ENCODE peak calls at places on chromosomes 3 and 15, in nine cellular contexts. A is body of pancreas, Y is lower leg skin, C is endothelial cell of umbilical vein, V is A549, Q is heart left ventricle, D is prostate gland, I is adrenal gland, P is HCT116. X is an unnamed sample.

GRCh38 chr3:172438181-172438580 is 10.1 kb downstream of the GHSR start:
- DNase-seq in D (no peak), A (no peak), C (no peak), I (no peak), P (no peak), Q (no peak), V (no peak), Y (no peak), X (no peak)

GRCh38 chr3:189324538-189325138 is 152.9 kb downstream of the TPRG1 start:
- DNase-seq in D (peak), C (peak), Q (no peak), I (no peak), A (no peak), P (peak), V (peak), Y (no peak), X (peak)

GRCh38 chr3:189563841-189564563 is 67.2 kb upstream of the TP63 start:
- DNase-seq in D (no peak), P (no peak), V (no peak), A (no peak), I (no peak), Y (no peak), C (no peak), Q (no peak), X (peak)

GRCh38 chr3:134072881-134073582 is 43.3 kb upstream of the SLCO2A1 start:
- DNase-seq in A (no peak), V (no peak), I (no peak), P (no peak), D (no peak), C (no peak), Q (no peak), Y (peak), X (no peak)

GRCh38 chr3:151925876-151926275 is 52.4 kb downstream of the SUCNR1 start:
- DNase-seq in V (peak), P (no peak), Q (no peak), D (no peak), A (no peak), C (peak), Y (no peak), I (no peak), X (no peak)

GRCh38 chr3:126340943-126341754 is 16.1 kb downstream of the KLF15 start:
- DNase-seq in I (peak), Q (peak), V (no peak), C (no peak), D (no peak), Y (peak), A (no peak), P (no peak), X (no peak)

GRCh38 chr3:53730565-53730964 is 115.7 kb downstream of the CHDH start:
- DNase-seq in P (no peak), Y (no peak), C (no peak), I (no peak), Q (peak), D (no peak), V (no peak), A (no peak), X (no peak)

GRCh38 chr3:9091811-9092210 is 128.5 kb upstream of the RAD18 start:
- DNase-seq in Q (no peak), A (no peak), V (no peak), C (no peak), P (no peak), Y (peak), I (no peak), D (no peak), X (no peak)

GRCh38 chr3:8805774-8806173 is 36.4 kb upstream of the OXTR start:
- DNase-seq in Y (no peak), Q (no peak), P (no peak), A (no peak), I (no peak), V (no peak), C (no peak), D (no peak), X (no peak)

GRCh38 chr3:144381607-144382006 is 410.0 kb downstream of the DIPK2A start:
- DNase-seq in C (no peak), I (no peak), D (no peak), Y (no peak), V (no peak), Q (no peak), A (no peak), P (no peak), X (no peak)

GRCh38 chr3:33808559-33808958 is 10.1 kb downstream of the PDCD6IP start:
- DNase-seq in D (no peak), Q (no peak), V (no peak), I (no peak), A (no peak), C (no peak), Y (no peak), P (no peak), X (no peak)

GRCh38 chr3:38117163-38117716 is 19.7 kb downstream of the ACAA1 start:
- DNase-seq in Q (no peak), C (no peak), Y (peak), P (no peak), D (no peak), V (no peak), A (peak), I (peak), X (no peak)

GRCh38 chr3:50675179-50676030 is 678 bp downstream of the DOCK3 start:
- DNase-seq in A (peak), D (peak), Q (peak), V (no peak), I (peak), C (no peak), Y (peak), P (no peak), X (no peak)

GRCh38 chr3:76111808-76112207 is 326.5 kb upstream of the ZNF717 start:
- DNase-seq in C (no peak), Q (no peak), P (no peak), I (no peak), Y (no peak), V (no peak), A (no peak), D (no peak), X (no peak)

GRCh38 chr3:101574388-101575156 is 592 bp downstream of the PCNP start:
- DNase-seq in Q (peak), I (peak), A (peak), Y (peak), V (peak), D (peak), C (peak), P (no peak), X (peak)

GRCh38 chr3:103077910-103078309 is 643.1 kb downstream of the ZPLD1 start:
- DNase-seq in A (no peak), D (no peak), P (no peak), Y (no peak), C (no peak), Q (no peak), I (no peak), V (no peak), X (no peak)

GRCh38 chr3:57257678-57258077 is 30.1 kb downstream of the APPL1 start:
- DNase-seq in Y (no peak), I (no peak), C (peak), V (no peak), A (no peak), D (no peak), P (no peak), Q (no peak), X (no peak)

GRCh38 chr15:58229297-58229768 is 91.2 kb downstream of the AQP9 start:
- DNase-seq in D (no peak), I (no peak), Q (no peak), C (no peak), P (no peak), V (no peak), Y (no peak), A (no peak), X (no peak)

GRCh38 chr15:91456251-91456718 is 356.2 kb downstream of the SV2B start:
- DNase-seq in Q (no peak), A (peak), V (no peak), P (no peak), C (no peak), I (no peak), D (no peak), Y (no peak), X (no peak)

GRCh38 chr3:123760817-123761216 is 123.3 kb downstream of the MYLK start:
- DNase-seq in Q (no peak), D (no peak), I (no peak), Y (no peak), C (no peak), A (no peak), P (no peak), V (no peak), X (no peak)

GRCh38 chr3:73680696-73681095 is 56.0 kb upstream of the PDZRN3 start:
- DNase-seq in A (no peak), V (no peak), D (no peak), P (no peak), Y (no peak), I (no peak), Q (no peak), C (no peak), X (no peak)

GRCh38 chr3:40086890-40087884 is 222.3 kb upstream of the EIF1B start:
- DNase-seq in Q (no peak), A (peak), V (no peak), I (no peak), C (no peak), D (peak), Y (no peak), P (no peak), X (no peak)

GRCh38 chr3:58049143-58049785 is 41.0 kb downstream of the FLNB start:
- DNase-seq in D (peak), V (peak), Q (peak), I (peak), A (peak), C (peak), P (peak), Y (peak), X (no peak)

GRCh38 chr3:178593786-178594185 is 57.5 kb downstream of the KCNMB2 start:
- DNase-seq in P (no peak), Q (no peak), D (no peak), V (no peak), C (no peak), I (no peak), A (no peak), Y (no peak), X (no peak)

GRCh38 chr3:189288348-189289235 is 116.8 kb downstream of the TPRG1 start:
- DNase-seq in P (no peak), Q (no peak), D (no peak), Y (no peak), V (no peak), C (no peak), A (no peak), I (no peak), X (no peak)

GRCh38 chr3:46690798-46691197 is 2.7 kb downstream of the ALS2CL start:
- DNase-seq in C (no peak), I (peak), D (peak), Q (peak), Y (peak), P (no peak), V (no peak), A (peak), X (no peak)
- H3K4me3 ChIP-seq in C (no peak), I (no peak), D (no peak), Q (no peak), Y (no peak), P (no peak), V (no peak), A (no peak), X (no peak)

GRCh38 chr3:177357352-177358084 is 160.2 kb upstream of the TBL1XR1 start:
- DNase-seq in Y (peak), I (peak), D (no peak), A (no peak), V (peak), Q (peak), C (peak), P (peak), X (no peak)
- TF ChIP-seq POLR2A in Y (no peak), I (peak), D (no peak), A (no peak), V (no peak), Q (no peak), C (peak), P (peak), X (no peak)

GRCh38 chr15:98651581-98652220 is 3.4 kb downstream of the IGF1R start:
- DNase-seq in C (peak), I (no peak), A (no peak), Q (no peak), P (no peak), V (no peak), Y (no peak), D (peak), X (no peak)
- H3K4me3 ChIP-seq in C (peak), I (peak), A (peak), Q (peak), P (no peak), V (peak), Y (peak), D (peak), X (peak)

GRCh38 chr3:45548724-45549123 is 45.8 kb upstream of the LIMD1 start:
- DNase-seq in Y (no peak), C (no peak), V (no peak), D (no peak), P (no peak), Q (no peak), I (no peak), A (no peak), X (no peak)

GRCh38 chr3:45546636-45547201 is 47.8 kb upstream of the LIMD1 start:
- DNase-seq in D (no peak), A (no peak), V (no peak), C (no peak), Y (peak), P (peak), Q (no peak), I (no peak), X (peak)

GRCh38 chr3:45546223-45546622 is 48.3 kb upstream of the LIMD1 start:
- DNase-seq in Y (peak), Q (no peak), A (no peak), V (no peak), I (no peak), P (no peak), D (no peak), C (no peak), X (peak)

GRCh38 chr3:45547202-45547701 is 47.3 kb upstream of the LIMD1 start:
- DNase-seq in Q (no peak), P (no peak), A (no peak), C (no peak), V (no peak), I (no peak), Y (peak), D (peak), X (no peak)

GRCh38 chr3:45547764-45548683 is 46.5 kb upstream of the LIMD1 start:
- DNase-seq in C (no peak), Y (peak), V (no peak), P (no peak), Q (no peak), I (no peak), D (no peak), A (no peak), X (peak)
- TF ChIP-seq POLR2A in C (no peak), Y (no peak), V (no peak), P (no peak), Q (no peak), I (no peak), D (no peak), A (no peak), X (no peak)

DNA sequence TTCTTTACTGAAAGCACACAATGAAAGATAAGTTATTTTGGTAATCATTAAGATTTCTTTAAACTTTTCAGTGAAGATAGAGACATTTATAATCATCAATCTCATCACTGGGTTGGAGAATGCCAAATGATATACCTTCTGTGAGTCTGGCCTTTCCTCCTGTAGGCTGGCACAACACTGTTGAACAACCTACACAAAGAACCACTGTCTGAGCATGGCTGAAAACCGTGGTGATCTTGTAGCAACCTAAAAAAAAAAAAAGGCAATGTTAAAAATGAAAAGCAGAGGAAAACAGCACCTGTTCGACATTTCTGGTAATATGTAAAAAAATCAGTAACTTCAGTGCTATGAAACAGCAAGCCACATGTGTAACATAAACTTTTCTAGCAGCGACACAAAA is 1.8 kb downstream of the RPS27L start:
- DNase-seq in I (no peak), D (no peak), Q (no peak), A (no peak), Y (no peak), P (no peak), C (no peak), V (no peak), X (no peak)
- H3K4me3 ChIP-seq in I (no peak), D (no peak), Q (peak), A (no peak), Y (no peak), P (no peak), C (peak), V (peak), X (no peak)

DNA sequence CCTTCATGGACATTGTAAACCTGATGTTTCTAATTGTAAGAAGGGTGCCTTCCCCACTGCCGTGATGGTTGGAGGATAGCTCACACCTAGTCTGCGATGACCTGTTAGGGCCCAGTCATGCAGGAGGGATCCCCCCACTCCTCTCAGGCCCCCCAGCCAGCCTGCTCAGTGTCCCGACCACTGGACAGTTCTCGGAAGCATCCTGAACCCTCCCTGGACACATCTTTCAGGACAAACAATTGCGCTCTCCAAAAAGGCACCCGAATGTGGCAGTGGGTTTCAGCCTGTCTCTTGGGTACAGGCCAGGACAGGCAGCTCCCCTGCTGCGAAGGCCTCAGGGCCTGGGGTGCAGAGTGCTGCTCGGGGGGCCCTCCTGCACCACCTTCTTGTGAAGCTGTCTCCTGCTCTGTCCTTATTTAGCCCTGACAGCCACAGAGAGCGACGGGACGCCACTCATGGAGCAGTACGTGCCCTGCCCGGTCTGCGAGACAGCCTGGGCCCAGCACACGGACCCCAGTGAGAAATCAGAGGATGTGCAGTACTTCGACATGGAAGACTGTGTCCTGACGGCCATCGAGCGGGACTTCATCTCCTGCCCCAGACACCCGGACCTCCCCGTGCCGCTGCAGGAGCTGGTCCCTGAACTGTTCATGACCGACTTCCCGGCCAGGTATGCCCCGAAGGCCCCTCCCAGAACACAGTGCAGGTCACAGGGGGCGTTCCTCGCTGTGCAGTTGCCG is 132.3 kb downstream of the LRRK1 start:
- DNase-seq in Q (no peak), Y (peak), V (no peak), D (no peak), C (no peak), A (no peak), I (peak), P (no peak), X (no peak)
- TF ChIP-seq POLR2A in Q (no peak), Y (no peak), V (no peak), D (no peak), C (no peak), A (no peak), I (no peak), P (no peak), X (no peak)

GRCh38 chr3:187795207-187795960 is 50.1 kb upstream of the BCL6 start:
- DNase-seq in Y (no peak), Q (no peak), V (no peak), D (no peak), C (no peak), I (peak), A (peak), P (no peak), X (no peak)

GRCh38 chr3:187799942-187800637 is 54.8 kb upstream of the BCL6 start:
- DNase-seq in D (no peak), Q (no peak), I (no peak), C (no peak), V (no peak), P (no peak), A (no peak), Y (no peak), X (no peak)

GRCh38 chr3:187801152-187801551 is 55.9 kb upstream of the BCL6 start:
- DNase-seq in Y (no peak), I (no peak), Q (no peak), V (no peak), C (no peak), P (no peak), A (no peak), D (no peak), X (no peak)

GRCh38 chr3:187798126-187798525 is 52.9 kb upstream of the BCL6 start:
- DNase-seq in V (no peak), Y (no peak), P (no peak), Q (no peak), I (no peak), A (no peak), C (no peak), D (no peak), X (no peak)

DNA sequence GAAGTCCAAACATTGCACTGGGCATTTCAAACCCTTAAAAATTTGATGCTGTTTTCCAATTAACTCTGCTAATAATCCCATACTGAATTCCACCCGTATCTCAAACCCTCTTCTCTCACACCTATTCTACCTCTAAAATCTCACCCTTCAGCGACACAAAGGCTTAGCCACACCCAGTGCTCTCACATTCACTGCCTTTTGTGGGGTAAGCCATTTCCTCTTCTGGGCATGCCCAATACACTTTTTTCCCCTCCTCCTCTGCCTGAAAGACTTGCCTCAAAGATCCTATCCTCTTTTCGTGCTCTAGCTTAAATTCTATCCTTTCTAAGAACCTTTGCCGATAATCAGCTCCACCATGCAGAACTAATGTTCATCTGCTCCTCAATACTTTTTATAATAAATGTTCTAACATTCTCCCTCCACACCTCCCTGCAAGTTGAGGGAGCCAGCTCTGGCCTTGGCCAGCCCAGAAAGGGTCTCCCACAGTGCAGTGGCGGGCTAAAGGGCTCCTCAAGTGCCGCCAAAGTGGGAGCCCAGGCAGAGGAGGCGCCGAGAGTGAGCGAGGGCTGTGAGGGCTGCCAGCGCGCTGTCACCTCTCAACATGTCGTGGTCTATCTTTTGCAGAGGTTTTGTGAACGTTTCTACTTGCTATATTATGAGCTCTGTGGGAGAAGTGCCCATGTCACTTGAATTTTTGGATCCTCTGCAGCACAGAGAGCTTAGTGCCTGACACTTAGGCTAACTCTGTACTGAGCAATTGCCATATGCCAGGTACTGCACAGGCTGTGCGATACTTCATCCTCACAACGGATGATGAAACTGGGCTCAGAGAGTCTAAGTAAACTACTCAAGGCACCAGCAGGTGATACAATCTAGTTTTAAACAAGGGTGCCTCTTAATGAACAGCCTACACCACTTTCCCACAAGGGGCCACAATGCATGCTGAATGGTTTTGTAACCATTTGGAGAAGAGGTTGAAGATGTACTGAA is 53.6 kb upstream of the BCL6 start:
- DNase-seq in A (no peak), D (no peak), I (no peak), Y (no peak), P (no peak), Q (no peak), C (no peak), V (no peak), X (no peak)
- H3K4me3 ChIP-seq in A (no peak), D (no peak), I (no peak), Y (no peak), P (no peak), Q (no peak), C (no peak), V (no peak), X (no peak)

GRCh38 chr3:16319307-16319706 is 54.3 kb downstream of the OXNAD1 start:
- DNase-seq in C (no peak), V (peak), Q (no peak), D (no peak), I (no peak), P (peak), A (no peak), Y (no peak), X (no peak)

GRCh38 chr3:16316847-16317560 is 52.0 kb downstream of the OXNAD1 start:
- DNase-seq in C (no peak), V (no peak), Q (no peak), I (no peak), A (no peak), D (no peak), P (no peak), Y (no peak), X (no peak)

GRCh38 chr3:16318216-16318615 is 53.2 kb downstream of the OXNAD1 start:
- DNase-seq in P (no peak), A (no peak), C (no peak), Y (no peak), V (no peak), Q (no peak), I (no peak), D (no peak), X (no peak)

GRCh38 chr3:16316396-16316795 is 51.4 kb downstream of the OXNAD1 start:
- DNase-seq in Y (no peak), C (no peak), P (no peak), I (no peak), Q (no peak), D (no peak), V (no peak), A (no peak), X (no peak)

GRCh38 chr3:16317561-16317945 is 52.5 kb downstream of the OXNAD1 start:
- DNase-seq in D (no peak), P (no peak), I (no peak), A (no peak), V (no peak), C (no peak), Q (no peak), Y (no peak), X (no peak)
- TF ChIP-seq POLR2A in D (no peak), P (no peak), I (no peak), A (no peak), V (no peak), C (no peak), Q (no peak), Y (no peak), X (no peak)

GRCh38 chr3:125289429-125289828 is 76.9 kb upstream of the SLC12A8 start:
- DNase-seq in I (no peak), Y (no peak), Q (no peak), A (no peak), P (no peak), D (no peak), V (no peak), C (no peak), X (no peak)
- H3K4me3 ChIP-seq in I (no peak), Y (no peak), Q (no peak), A (no peak), P (no peak), D (no peak), V (no peak), C (no peak), X (no peak)